ENCODE peak calls at places on chromosomes 12 and 14, in nine cellular contexts. B is NCI-H2081; U is B cell; L is activated CD4-positive, alpha-beta T cell treated with anti-CD3 and anti-CD28 coated beads, Interleukin-2, amount 50 U/mL, for 4 hours; M is lower lobe of right lung; F is NAMALWA; K is Daoy; R is EH; T is NCI-H510A. D is an unnamed sample.

GRCh38 chr14:51224551-51224950 is 15.5 kb upstream of the TMX1 start:
- DNase-seq in B (no peak), U (no peak), L (no peak), M (no peak), F (no peak), K (no peak), R (peak), T (no peak), D (no peak)

GRCh38 chr12:23099104-23099503 is 474.1 kb downstream of the ETNK1 start:
- DNase-seq in B (no peak), U (no peak), L (no peak), M (no peak), F (no peak), K (no peak), R (no peak), T (no peak), D (no peak)

GRCh38 chr14:70785556-70785955 is 23.8 kb downstream of the MAP3K9 start:
- DNase-seq in B (no peak), U (no peak), L (no peak), M (no peak), F (no peak), K (no peak), R (no peak), T (no peak), D (no peak)

GRCh38 chr14:28707814-28708213 is 58.8 kb upstream of the FOXG1 start:
- DNase-seq in B (no peak), U (no peak), L (no peak), M (no peak), F (no peak), K (peak), R (peak), T (no peak), D (no peak)

GRCh38 chr12:5236022-5236421 is 192.3 kb downstream of the KCNA5 start:
- DNase-seq in B (no peak), U (no peak), L (no peak), M (no peak), F (no peak), K (no peak), R (no peak), T (no peak), D (no peak)

GRCh38 chr14:95828649-95829265 is 47.9 kb upstream of the TUNAR start:
- DNase-seq in B (no peak), U (no peak), L (no peak), M (no peak), F (no peak), K (no peak), R (no peak), T (no peak), D (no peak)

GRCh38 chr12:110354172-110354780 is 49.2 kb downstream of the ANAPC7 start:
- DNase-seq in B (no peak), U (no peak), L (no peak), M (no peak), F (no peak), K (peak), R (no peak), T (no peak), D (no peak)

GRCh38 chr12:20520572-20520971 is 152.2 kb downstream of the PDE3A start:
- DNase-seq in B (no peak), U (no peak), L (no peak), M (no peak), F (no peak), K (no peak), R (no peak), T (no peak), D (no peak)

GRCh38 chr14:68939893-68940613 is 39.0 kb downstream of the ACTN1 start:
- DNase-seq in B (no peak), U (no peak), L (no peak), M (no peak), F (no peak), K (peak), R (peak), T (peak), D (no peak)

GRCh38 chr12:62581288-62582064 is 114.8 kb downstream of the MON2 start:
- DNase-seq in B (peak), U (peak), L (no peak), M (no peak), F (peak), K (peak), R (peak), T (peak), D (peak)

GRCh38 chr12:125228519-125229260 is 163.5 kb downstream of the AACS start:
- DNase-seq in B (no peak), U (no peak), L (no peak), M (no peak), F (peak), K (peak), R (no peak), T (peak), D (no peak)

GRCh38 chr12:27291862-27292261 is 40.8 kb upstream of the BMAL2 start:
- DNase-seq in B (no peak), U (no peak), L (no peak), M (no peak), F (no peak), K (no peak), R (no peak), T (no peak), D (no peak)

GRCh38 chr12:20946732-20947131 is 136.2 kb downstream of the SLCO1B3 start:
- DNase-seq in B (peak), U (peak), L (no peak), M (no peak), F (peak), K (peak), R (no peak), T (no peak), D (peak)

GRCh38 chr14:91380610-91381371 is 36.8 kb downstream of the CCDC88C start:
- DNase-seq in B (peak), U (no peak), L (no peak), M (peak), F (no peak), K (peak), R (no peak), T (no peak), D (no peak)

GRCh38 chr12:114013601-114014345 is 47.6 kb upstream of the RBM19 start:
- DNase-seq in B (no peak), U (no peak), L (no peak), M (no peak), F (peak), K (peak), R (peak), T (peak), D (no peak)

GRCh38 chr12:84763112-84763511 is 149.5 kb downstream of the SLC6A15 start:
- DNase-seq in B (no peak), U (no peak), L (no peak), M (no peak), F (no peak), K (peak), R (peak), T (no peak), D (no peak)

GRCh38 chr14:104149617-104150141 is 11.3 kb downstream of the KIF26A start:
- DNase-seq in B (no peak), U (no peak), L (no peak), M (no peak), F (no peak), K (peak), R (peak), T (peak), D (no peak)

GRCh38 chr14:104148433-104149277 is 10.3 kb downstream of the KIF26A start:
- DNase-seq in B (no peak), U (no peak), L (no peak), M (no peak), F (no peak), K (no peak), R (no peak), T (no peak), D (no peak)

GRCh38 chr12:123961585-123961984 is 11.0 kb downstream of the CCDC92 start:
- DNase-seq in B (no peak), U (no peak), L (no peak), M (no peak), F (no peak), K (no peak), R (no peak), T (no peak), D (no peak)

GRCh38 chr14:102187044-102187443 is 47.3 kb downstream of the WDR20 start:
- DNase-seq in B (no peak), U (no peak), L (no peak), M (no peak), F (no peak), K (peak), R (peak), T (no peak), D (no peak)

GRCh38 chr12:120199025-120199424 is 1.9 kb downstream of the RPLP0 start:
- DNase-seq in B (no peak), U (no peak), L (no peak), M (no peak), F (peak), K (no peak), R (no peak), T (no peak), D (no peak)

GRCh38 chr12:132178801-132179401 is 34.6 kb downstream of the NOC4L start:
- DNase-seq in B (no peak), U (no peak), L (peak), M (no peak), F (no peak), K (no peak), R (no peak), T (peak), D (no peak)

GRCh38 chr14:98501836-98502235 is 770.2 kb downstream of the BCL11B start:
- DNase-seq in B (no peak), U (no peak), L (no peak), M (no peak), F (no peak), K (peak), R (no peak), T (no peak), D (no peak)

GRCh38 chr14:33393895-33394405 is 455.3 kb downstream of the NPAS3 start:
- DNase-seq in B (no peak), U (no peak), L (no peak), M (no peak), F (no peak), K (no peak), R (no peak), T (no peak), D (no peak)

GRCh38 chr14:74954232-74954946 is 1.0 kb downstream of the PGF start:
- DNase-seq in B (peak), U (no peak), L (no peak), M (no peak), F (no peak), K (peak), R (no peak), T (peak), D (no peak)

GRCh38 chr12:31011746-31012567 is 61.7 kb upstream of the DDX11 start:
- DNase-seq in B (no peak), U (no peak), L (no peak), M (peak), F (no peak), K (no peak), R (peak), T (no peak), D (no peak)

GRCh38 chr12:107730942-107731341 is 30.0 kb downstream of the PRDM4 start:
- DNase-seq in B (no peak), U (no peak), L (no peak), M (no peak), F (no peak), K (no peak), R (no peak), T (no peak), D (no peak)

GRCh38 chr12:101685121-101685520 is 12.3 kb upstream of the CHPT1 start:
- DNase-seq in B (no peak), U (no peak), L (no peak), M (no peak), F (no peak), K (no peak), R (peak), T (no peak), D (no peak)

GRCh38 chr14:39467889-39468524 is 35.8 kb upstream of the FBXO33 start:
- DNase-seq in B (peak), U (no peak), L (no peak), M (no peak), F (peak), K (peak), R (peak), T (no peak), D (no peak)

GRCh38 chr14:36724162-36724561 is 62.5 kb downstream of the PAX9 start:
- DNase-seq in B (no peak), U (no peak), L (no peak), M (no peak), F (no peak), K (no peak), R (no peak), T (no peak), D (no peak)

GRCh38 chr12:116759783-116760581 is 21.9 kb downstream of the RNFT2 start:
- DNase-seq in B (no peak), U (peak), L (no peak), M (no peak), F (no peak), K (no peak), R (no peak), T (no peak), D (no peak)

GRCh38 chr14:62691613-62692489 is 353.4 kb downstream of the KCNH5 start:
- DNase-seq in B (peak), U (no peak), L (no peak), M (no peak), F (no peak), K (peak), R (peak), T (peak), D (no peak)

GRCh38 chr12:92445253-92446081 is 257.3 kb upstream of the PLEKHG7 start:
- DNase-seq in B (no peak), U (peak), L (no peak), M (no peak), F (peak), K (no peak), R (no peak), T (no peak), D (no peak)

GRCh38 chr12:26631846-26632245 is 201.1 kb downstream of the ITPR2 start:
- DNase-seq in B (no peak), U (no peak), L (no peak), M (no peak), F (no peak), K (peak), R (peak), T (no peak), D (no peak)

D was measured in GM13977.